ENCODE peak calls at places on chromosomes 1 and 21, in ten cellular contexts. One of them, this sample, is unnamed.

GRCh38 chr1:226532553-226532952 is 16.0 kb upstream of the STUM start:
- DNase-seq in H9: peak
- DNase-seq in RWPE1: no peak
- DNase-seq in GM13977: no peak
- DNase-seq in HCT116: no peak
- DNase-seq in prostate gland: no peak
- DNase-seq in lower lobe of right lung: no peak
- DNase-seq in body of pancreas: no peak
- DNase-seq in A549: no peak
- DNase-seq in transverse colon: no peak
- DNase-seq in this sample: peak

GRCh38 chr1:213274140-213274539 is 223.1 kb downstream of the RPS6KC1 start:
- DNase-seq in H9: no peak
- DNase-seq in prostate gland: no peak
- DNase-seq in transverse colon: no peak
- DNase-seq in RWPE1: no peak
- DNase-seq in A549: no peak
- DNase-seq in HCT116: no peak
- DNase-seq in body of pancreas: no peak
- DNase-seq in lower lobe of right lung: no peak
- DNase-seq in GM13977: no peak
- DNase-seq in this sample: no peak

GRCh38 chr1:27638805-27639204 is 3.8 kb upstream of the FGR start:
- DNase-seq in GM13977: no peak
- DNase-seq in transverse colon: no peak
- DNase-seq in H9: no peak
- DNase-seq in lower lobe of right lung: no peak
- DNase-seq in body of pancreas: no peak
- DNase-seq in prostate gland: no peak
- DNase-seq in A549: no peak
- DNase-seq in HCT116: no peak
- DNase-seq in RWPE1: no peak
- DNase-seq in this sample: no peak

GRCh38 chr1:149926296-149926695 is 1.3 kb downstream of the SF3B4 start:
- DNase-seq in A549: no peak
- DNase-seq in HCT116: no peak
- DNase-seq in GM13977: no peak
- DNase-seq in body of pancreas: no peak
- DNase-seq in lower lobe of right lung: no peak
- DNase-seq in RWPE1: no peak
- DNase-seq in H9: no peak
- DNase-seq in prostate gland: no peak
- DNase-seq in transverse colon: no peak
- DNase-seq in this sample: no peak

GRCh38 chr21:42652527-42653491 is 612 bp upstream of the PDE9A start:
- DNase-seq in prostate gland: peak
- DNase-seq in GM13977: peak
- DNase-seq in H9: peak
- DNase-seq in A549: peak
- DNase-seq in transverse colon: peak
- DNase-seq in HCT116: no peak
- DNase-seq in RWPE1: no peak
- DNase-seq in lower lobe of right lung: peak
- DNase-seq in body of pancreas: peak
- DNase-seq in this sample: peak

GRCh38 chr1:207903053-207903452 is 7.9 kb downstream of the CD34 start:
- DNase-seq in GM13977: no peak
- DNase-seq in lower lobe of right lung: no peak
- DNase-seq in A549: no peak
- DNase-seq in body of pancreas: no peak
- DNase-seq in HCT116: no peak
- DNase-seq in prostate gland: no peak
- DNase-seq in RWPE1: no peak
- DNase-seq in transverse colon: no peak
- DNase-seq in H9: no peak
- DNase-seq in this sample: no peak

GRCh38 chr1:150106331-150106730 is 38.8 kb downstream of the VPS45 start:
- DNase-seq in GM13977: no peak
- DNase-seq in transverse colon: no peak
- DNase-seq in prostate gland: no peak
- DNase-seq in lower lobe of right lung: no peak
- DNase-seq in HCT116: no peak
- DNase-seq in A549: no peak
- DNase-seq in H9: no peak
- DNase-seq in RWPE1: no peak
- DNase-seq in body of pancreas: no peak
- DNase-seq in this sample: no peak

GRCh38 chr1:39183503-39184353 is 20.8 kb upstream of the MACF1 start:
- DNase-seq in body of pancreas: peak
- DNase-seq in transverse colon: peak
- DNase-seq in lower lobe of right lung: peak
- DNase-seq in RWPE1: peak
- DNase-seq in A549: peak
- DNase-seq in HCT116: peak
- DNase-seq in prostate gland: peak
- DNase-seq in H9: peak
- DNase-seq in GM13977: peak
- DNase-seq in this sample: no peak

GRCh38 chr1:208421511-208421910 is 177.3 kb upstream of the PLXNA2 start:
- DNase-seq in A549: no peak
- DNase-seq in RWPE1: no peak
- DNase-seq in transverse colon: no peak
- DNase-seq in GM13977: no peak
- DNase-seq in HCT116: no peak
- DNase-seq in body of pancreas: no peak
- DNase-seq in H9: no peak
- DNase-seq in prostate gland: no peak
- DNase-seq in lower lobe of right lung: no peak
- DNase-seq in this sample: no peak

GRCh38 chr1:21264913-21265312 is 25.4 kb downstream of the ECE1 start:
- DNase-seq in H9: no peak
- DNase-seq in A549: peak
- DNase-seq in body of pancreas: no peak
- DNase-seq in transverse colon: no peak
- DNase-seq in HCT116: no peak
- DNase-seq in prostate gland: no peak
- DNase-seq in GM13977: no peak
- DNase-seq in RWPE1: no peak
- DNase-seq in lower lobe of right lung: no peak
- DNase-seq in this sample: no peak

GRCh38 chr1:10193340-10193739 is 17.0 kb upstream of the KIF1B start:
- DNase-seq in body of pancreas: no peak
- DNase-seq in A549: no peak
- DNase-seq in GM13977: no peak
- DNase-seq in transverse colon: no peak
- DNase-seq in HCT116: no peak
- DNase-seq in lower lobe of right lung: no peak
- DNase-seq in H9: no peak
- DNase-seq in prostate gland: no peak
- DNase-seq in RWPE1: no peak
- DNase-seq in this sample: no peak

GRCh38 chr21:20789696-20790095 is 208.5 kb upstream of the NCAM2 start:
- DNase-seq in lower lobe of right lung: no peak
- DNase-seq in GM13977: no peak
- DNase-seq in RWPE1: peak
- DNase-seq in transverse colon: no peak
- DNase-seq in A549: no peak
- DNase-seq in H9: no peak
- DNase-seq in prostate gland: no peak
- DNase-seq in body of pancreas: no peak
- DNase-seq in HCT116: no peak
- DNase-seq in this sample: no peak

GRCh38 chr1:15173863-15174614 is 20.5 kb downstream of the TMEM51 start:
- DNase-seq in transverse colon: peak
- DNase-seq in GM13977: no peak
- DNase-seq in prostate gland: no peak
- DNase-seq in H9: no peak
- DNase-seq in HCT116: no peak
- DNase-seq in body of pancreas: no peak
- DNase-seq in RWPE1: no peak
- DNase-seq in A549: no peak
- DNase-seq in lower lobe of right lung: no peak
- DNase-seq in this sample: no peak

GRCh38 chr1:242651817-242652216 is 127.3 kb upstream of the PLD5 start:
- DNase-seq in HCT116: no peak
- DNase-seq in transverse colon: no peak
- DNase-seq in A549: no peak
- DNase-seq in body of pancreas: no peak
- DNase-seq in RWPE1: no peak
- DNase-seq in GM13977: no peak
- DNase-seq in lower lobe of right lung: no peak
- DNase-seq in H9: peak
- DNase-seq in prostate gland: no peak
- DNase-seq in this sample: peak

GRCh38 chr1:183121609-183122008 is 64.5 kb upstream of the LAMC2 start:
- DNase-seq in transverse colon: no peak
- DNase-seq in GM13977: no peak
- DNase-seq in H9: no peak
- DNase-seq in RWPE1: no peak
- DNase-seq in body of pancreas: no peak
- DNase-seq in prostate gland: no peak
- DNase-seq in HCT116: no peak
- DNase-seq in A549: no peak
- DNase-seq in lower lobe of right lung: no peak
- DNase-seq in this sample: no peak

GRCh38 chr1:201562659-201563405 is 23.9 kb downstream of the NAV1 start:
- DNase-seq in prostate gland: no peak
- DNase-seq in HCT116: no peak
- DNase-seq in GM13977: no peak
- DNase-seq in H9: no peak
- DNase-seq in transverse colon: no peak
- DNase-seq in body of pancreas: no peak
- DNase-seq in lower lobe of right lung: peak
- DNase-seq in A549: no peak
- DNase-seq in RWPE1: peak
- DNase-seq in this sample: no peak

GRCh38 chr1:12005488-12006166 is 13.7 kb upstream of the MIIP start:
- DNase-seq in RWPE1: no peak
- DNase-seq in prostate gland: no peak
- DNase-seq in A549: no peak
- DNase-seq in body of pancreas: no peak
- DNase-seq in transverse colon: no peak
- DNase-seq in HCT116: no peak
- DNase-seq in H9: no peak
- DNase-seq in lower lobe of right lung: no peak
- DNase-seq in GM13977: no peak
- DNase-seq in this sample: no peak

GRCh38 chr1:161706483-161707347 is at the start of gene FCRLA:
- DNase-seq in A549: no peak
- DNase-seq in RWPE1: peak
- DNase-seq in HCT116: no peak
- DNase-seq in lower lobe of right lung: no peak
- DNase-seq in body of pancreas: no peak
- DNase-seq in H9: no peak
- DNase-seq in GM13977: peak
- DNase-seq in transverse colon: no peak
- DNase-seq in prostate gland: no peak
- DNase-seq in this sample: no peak

GRCh38 chr21:37916795-37917142 is 512 bp upstream of the KCNJ6 start:
- DNase-seq in lower lobe of right lung: no peak
- DNase-seq in H9: peak
- DNase-seq in HCT116: no peak
- DNase-seq in A549: peak
- DNase-seq in transverse colon: no peak
- DNase-seq in prostate gland: no peak
- DNase-seq in RWPE1: no peak
- DNase-seq in body of pancreas: no peak
- DNase-seq in GM13977: no peak
- DNase-seq in this sample: peak
- TF ChIP-seq CTCF in lower lobe of right lung: no peak
- TF ChIP-seq CTCF in H9: peak
- TF ChIP-seq CTCF in HCT116: no peak
- TF ChIP-seq CTCF in A549: peak
- TF ChIP-seq CTCF in transverse colon: no peak
- TF ChIP-seq CTCF in prostate gland: no peak
- TF ChIP-seq CTCF in RWPE1: no peak
- TF ChIP-seq CTCF in body of pancreas: no peak
- TF ChIP-seq CTCF in GM13977: no peak
- TF ChIP-seq CTCF in this sample: peak

GRCh38 chr1:50419192-50419906 is 3.9 kb downstream of the DMRTA2 start:
- DNase-seq in H9: peak
- DNase-seq in RWPE1: no peak
- DNase-seq in GM13977: peak
- DNase-seq in transverse colon: no peak
- DNase-seq in body of pancreas: no peak
- DNase-seq in HCT116: no peak
- DNase-seq in prostate gland: no peak
- DNase-seq in lower lobe of right lung: no peak
- DNase-seq in A549: no peak
- DNase-seq in this sample: peak
- TF ChIP-seq CTCF in H9: peak
- TF ChIP-seq CTCF in RWPE1: no peak
- TF ChIP-seq CTCF in GM13977: no peak
- TF ChIP-seq CTCF in transverse colon: no peak
- TF ChIP-seq CTCF in body of pancreas: no peak
- TF ChIP-seq CTCF in HCT116: no peak
- TF ChIP-seq CTCF in prostate gland: no peak
- TF ChIP-seq CTCF in lower lobe of right lung: no peak
- TF ChIP-seq CTCF in A549: no peak
- TF ChIP-seq CTCF in this sample: peak

GRCh38 chr21:27426196-27426595 is 459.3 kb upstream of the ADAMTS5 start:
- DNase-seq in lower lobe of right lung: no peak
- DNase-seq in H9: no peak
- DNase-seq in prostate gland: no peak
- DNase-seq in A549: no peak
- DNase-seq in body of pancreas: no peak
- DNase-seq in GM13977: no peak
- DNase-seq in transverse colon: no peak
- DNase-seq in HCT116: no peak
- DNase-seq in RWPE1: no peak
- DNase-seq in this sample: no peak
- TF ChIP-seq CTCF in lower lobe of right lung: no peak
- TF ChIP-seq CTCF in H9: no peak
- TF ChIP-seq CTCF in prostate gland: no peak
- TF ChIP-seq CTCF in A549: no peak
- TF ChIP-seq CTCF in body of pancreas: no peak
- TF ChIP-seq CTCF in GM13977: no peak
- TF ChIP-seq CTCF in transverse colon: no peak
- TF ChIP-seq CTCF in HCT116: no peak
- TF ChIP-seq CTCF in RWPE1: no peak
- TF ChIP-seq CTCF in this sample: no peak

GRCh38 chr1:30876451-30877204 is 31.9 kb downstream of the SDC3 start:
- DNase-seq in H9: no peak
- DNase-seq in body of pancreas: no peak
- DNase-seq in A549: no peak
- DNase-seq in prostate gland: no peak
- DNase-seq in RWPE1: no peak
- DNase-seq in transverse colon: no peak
- DNase-seq in lower lobe of right lung: no peak
- DNase-seq in GM13977: no peak
- DNase-seq in HCT116: no peak
- DNase-seq in this sample: no peak
- TF ChIP-seq CTCF in H9: peak
- TF ChIP-seq CTCF in body of pancreas: no peak
- TF ChIP-seq CTCF in A549: no peak
- TF ChIP-seq CTCF in prostate gland: no peak
- TF ChIP-seq CTCF in RWPE1: no peak
- TF ChIP-seq CTCF in transverse colon: no peak
- TF ChIP-seq CTCF in lower lobe of right lung: no peak
- TF ChIP-seq CTCF in GM13977: no peak
- TF ChIP-seq CTCF in HCT116: peak
- TF ChIP-seq CTCF in this sample: no peak

This sample was measured in neural progenitor cell.